ENCODE peak calls at places on chromosomes 4 and X, in four cellular contexts. One of them, this sample, is unnamed.
A peak's percentile ranks its signal among the peaks of the same experiment; 100 is the strongest.

GRCh38 chr4:77012726-77013125 is 63.1 kb downstream of the CCNI start:
- DNase-seq in heart left ventricle: peak; percentile 40
- DNase-seq in endodermal cell: no peak
- DNase-seq in left lung: no peak
- DNase-seq in this sample: no peak

GRCh38 chr4:80153800-80154546 is 43.3 kb upstream of the PRDM8 start:
- DNase-seq in heart left ventricle: no peak
- DNase-seq in endodermal cell: no peak
- DNase-seq in left lung: no peak
- DNase-seq in this sample: no peak

GRCh38 chr4:40316782-40317635 is 18.1 kb upstream of the CHRNA9 start:
- DNase-seq in heart left ventricle: peak; percentile 27
- DNase-seq in endodermal cell: peak; percentile 90
- DNase-seq in left lung: no peak
- DNase-seq in this sample: no peak

GRCh38 chr4:95963456-95963855 is 123.6 kb downstream of the PDHA2 start:
- DNase-seq in heart left ventricle: no peak
- DNase-seq in endodermal cell: no peak
- DNase-seq in left lung: no peak
- DNase-seq in this sample: no peak

GRCh38 chr4:76703676-76704075 is 194.3 kb downstream of the SOWAHB start:
- DNase-seq in heart left ventricle: no peak
- DNase-seq in endodermal cell: no peak
- DNase-seq in left lung: no peak
- DNase-seq in this sample: no peak

GRCh38 chr4:132169660-132170059 is 979.4 kb upstream of the PCDH10 start:
- DNase-seq in heart left ventricle: no peak
- DNase-seq in endodermal cell: peak; percentile 47
- DNase-seq in left lung: peak; percentile 26
- DNase-seq in this sample: no peak

GRCh38 chrX:103607385-103608304 is at the start of gene TCEAL3:
- DNase-seq in heart left ventricle: peak; percentile 41
- DNase-seq in endodermal cell: peak; percentile 87
- DNase-seq in left lung: peak; percentile 82
- DNase-seq in this sample: no peak

GRCh38 chr4:168449740-168450442 is 30.4 kb downstream of the DDX60L start:
- DNase-seq in heart left ventricle: no peak
- DNase-seq in endodermal cell: no peak
- DNase-seq in left lung: no peak
- DNase-seq in this sample: no peak

GRCh38 chrX:56746996-56747395 is 18.0 kb downstream of the NBDY start:
- DNase-seq in heart left ventricle: no peak
- DNase-seq in endodermal cell: no peak
- DNase-seq in left lung: no peak
- DNase-seq in this sample: no peak

GRCh38 chrX:49203536-49203935 is 3.5 kb upstream of the SYP start:
- DNase-seq in heart left ventricle: no peak
- DNase-seq in endodermal cell: no peak
- DNase-seq in left lung: no peak
- DNase-seq in this sample: no peak

GRCh38 chr4:38782452-38783108 is at the start of gene TLR10:
- DNase-seq in heart left ventricle: peak; percentile 40
- DNase-seq in endodermal cell: peak; percentile 66
- DNase-seq in left lung: no peak
- DNase-seq in this sample: no peak

GRCh38 chr4:87481342-87481741 is 47.8 kb downstream of the SPARCL1 start:
- DNase-seq in heart left ventricle: no peak
- DNase-seq in endodermal cell: no peak
- DNase-seq in left lung: no peak
- DNase-seq in this sample: no peak

GRCh38 chrX:30935985-30936384 is 46.9 kb upstream of the TAB3 start:
- DNase-seq in heart left ventricle: no peak
- DNase-seq in endodermal cell: peak; percentile 69
- DNase-seq in left lung: no peak
- DNase-seq in this sample: no peak

GRCh38 chr4:81538712-81539432 is 67.2 kb upstream of the RASGEF1B start:
- DNase-seq in heart left ventricle: no peak
- DNase-seq in endodermal cell: no peak
- DNase-seq in left lung: no peak
- DNase-seq in this sample: no peak

GRCh38 chrX:147912093-147912801 is 528 bp downstream of the FMR1 start:
- DNase-seq in heart left ventricle: peak; percentile 19
- DNase-seq in endodermal cell: peak; percentile 68
- DNase-seq in left lung: peak; percentile 76
- DNase-seq in this sample: no peak

GRCh38 chrX:19852014-19853005 is 35.1 kb downstream of the SH3KBP1 start:
- DNase-seq in heart left ventricle: no peak
- DNase-seq in endodermal cell: no peak
- DNase-seq in left lung: no peak
- DNase-seq in this sample: no peak

GRCh38 chr4:174707897-174708296 is 121.2 kb downstream of the GLRA3 start:
- DNase-seq in heart left ventricle: no peak
- DNase-seq in endodermal cell: no peak
- DNase-seq in left lung: no peak
- DNase-seq in this sample: no peak

GRCh38 chr4:139817657-139818452 is 152.2 kb downstream of the MGST2 start:
- DNase-seq in heart left ventricle: no peak
- DNase-seq in endodermal cell: no peak
- DNase-seq in left lung: no peak
- DNase-seq in this sample: no peak

GRCh38 chr4:124887738-124888137 is 175.2 kb upstream of the ANKRD50 start:
- DNase-seq in heart left ventricle: no peak
- DNase-seq in endodermal cell: no peak
- DNase-seq in left lung: no peak
- DNase-seq in this sample: no peak

GRCh38 chr4:82650868-82651267 is 89.1 kb upstream of the TMEM150C start:
- DNase-seq in heart left ventricle: no peak
- DNase-seq in endodermal cell: no peak
- DNase-seq in left lung: no peak
- DNase-seq in this sample: no peak

GRCh38 chr4:111127842-111128241 is 505.0 kb upstream of the PITX2 start:
- DNase-seq in heart left ventricle: no peak
- DNase-seq in endodermal cell: no peak
- DNase-seq in left lung: no peak
- DNase-seq in this sample: no peak

GRCh38 chr4:53321151-53321987 is 44.5 kb downstream of the SCFD2 start:
- DNase-seq in heart left ventricle: no peak
- DNase-seq in endodermal cell: no peak
- DNase-seq in left lung: no peak
- DNase-seq in this sample: no peak

GRCh38 chr4:5812506-5813229 is 80.2 kb downstream of the CRMP1 start:
- DNase-seq in heart left ventricle: peak; percentile 32
- DNase-seq in endodermal cell: peak; percentile 74
- DNase-seq in left lung: peak; percentile 33
- DNase-seq in this sample: no peak

GRCh38 chrX:96425204-96425603 is 259.4 kb upstream of the DIAPH2 start:
- DNase-seq in heart left ventricle: no peak
- DNase-seq in endodermal cell: no peak
- DNase-seq in left lung: no peak
- DNase-seq in this sample: no peak

GRCh38 chrX:140764401-140764919 is 54.9 kb downstream of the LINC00632 start:
- DNase-seq in heart left ventricle: no peak
- DNase-seq in endodermal cell: peak; percentile 86
- DNase-seq in left lung: peak; percentile 50
- DNase-seq in this sample: no peak
- H3K4me3 ChIP-seq in heart left ventricle: peak overlapping the region; percentile 47
- H3K4me3 ChIP-seq in endodermal cell: peak overlapping the region; percentile 87
- H3K4me3 ChIP-seq in left lung: peak overlapping the region; percentile 24
- H3K4me3 ChIP-seq in this sample: peak overlapping the region; percentile 14

DNA sequence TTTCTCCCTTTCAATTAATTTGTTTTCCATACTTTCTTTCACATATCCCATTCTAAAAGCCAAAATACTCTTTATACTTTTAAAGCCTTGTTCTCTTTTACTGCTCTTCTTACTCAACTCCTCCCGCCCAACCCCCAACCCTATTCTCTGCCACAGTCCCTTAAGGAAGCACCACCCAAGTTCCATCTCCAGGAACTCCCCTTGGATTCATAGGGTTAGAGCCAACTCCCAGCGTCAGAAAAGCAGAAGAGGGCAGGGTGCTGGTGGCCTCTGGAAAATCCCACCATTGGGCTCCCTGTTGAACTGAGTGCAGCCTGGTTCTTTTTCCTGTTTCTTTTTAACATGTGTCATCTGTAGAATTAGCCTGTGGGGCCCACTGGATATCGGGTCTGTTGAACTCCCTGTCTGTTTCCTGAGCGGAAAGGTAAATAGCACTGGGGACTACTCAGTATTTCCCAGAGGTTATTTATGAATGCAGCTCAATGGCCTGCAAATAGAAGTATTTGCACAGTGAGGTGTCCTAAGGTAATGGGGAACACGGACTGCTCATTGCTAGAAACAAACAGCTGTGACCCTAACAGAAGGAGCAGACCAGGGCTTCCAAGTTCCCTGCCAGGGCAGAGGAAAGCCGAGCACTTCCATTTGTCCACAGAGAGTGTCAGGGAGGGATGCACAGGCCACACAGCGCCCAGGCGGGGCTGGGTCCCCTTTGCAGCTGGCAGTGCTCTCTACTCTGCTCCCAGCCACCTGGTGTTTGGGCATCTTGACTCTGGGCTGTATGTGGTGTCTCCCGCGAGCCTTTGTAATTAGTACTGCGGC is 102.6 kb downstream of the FHDC1 start:
- DNase-seq in heart left ventricle: no peak
- DNase-seq in endodermal cell: no peak
- DNase-seq in left lung: no peak
- DNase-seq in this sample: no peak
- H3K4me3 ChIP-seq in heart left ventricle: no peak overlapping the region
- H3K4me3 ChIP-seq in endodermal cell: no peak overlapping the region
- H3K4me3 ChIP-seq in left lung: no peak overlapping the region
- H3K4me3 ChIP-seq in this sample: no peak overlapping the region

DNA sequence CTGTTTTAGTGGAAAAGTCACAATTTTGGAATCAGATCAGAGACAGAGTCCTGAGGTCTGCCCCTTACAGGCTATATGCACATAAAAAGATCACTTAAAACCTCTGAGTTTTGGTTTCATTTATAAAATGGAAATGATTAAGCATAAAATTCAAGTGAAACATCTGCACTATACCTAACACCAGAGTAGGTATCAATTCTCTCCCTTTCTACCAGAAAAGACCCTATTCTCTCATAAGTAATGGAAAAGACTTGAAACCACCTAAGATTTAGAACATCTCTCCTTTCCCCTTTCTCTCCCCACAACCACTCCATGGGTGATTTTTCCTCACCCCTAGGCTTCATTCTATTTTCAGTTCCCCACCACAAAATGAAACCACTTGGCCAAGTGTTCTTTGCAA is 907 bp downstream of the LHFPL1 start:
- DNase-seq in heart left ventricle: no peak
- DNase-seq in endodermal cell: no peak
- DNase-seq in left lung: no peak
- DNase-seq in this sample: no peak
- H3K4me3 ChIP-seq in heart left ventricle: no peak overlapping the region
- H3K4me3 ChIP-seq in endodermal cell: no peak overlapping the region
- H3K4me3 ChIP-seq in left lung: no peak overlapping the region
- H3K4me3 ChIP-seq in this sample: no peak overlapping the region

GRCh38 chrX:40157228-40158035 is 59.7 kb upstream of the BCOR start:
- DNase-seq in heart left ventricle: no peak
- DNase-seq in endodermal cell: peak; percentile 82
- DNase-seq in left lung: no peak
- DNase-seq in this sample: no peak
- H3K4me3 ChIP-seq in heart left ventricle: peak overlapping the region; percentile 49
- H3K4me3 ChIP-seq in endodermal cell: peak overlapping the region; percentile 68
- H3K4me3 ChIP-seq in left lung: peak overlapping the region; percentile 18
- H3K4me3 ChIP-seq in this sample: peak overlapping the region; percentile 39

DNA sequence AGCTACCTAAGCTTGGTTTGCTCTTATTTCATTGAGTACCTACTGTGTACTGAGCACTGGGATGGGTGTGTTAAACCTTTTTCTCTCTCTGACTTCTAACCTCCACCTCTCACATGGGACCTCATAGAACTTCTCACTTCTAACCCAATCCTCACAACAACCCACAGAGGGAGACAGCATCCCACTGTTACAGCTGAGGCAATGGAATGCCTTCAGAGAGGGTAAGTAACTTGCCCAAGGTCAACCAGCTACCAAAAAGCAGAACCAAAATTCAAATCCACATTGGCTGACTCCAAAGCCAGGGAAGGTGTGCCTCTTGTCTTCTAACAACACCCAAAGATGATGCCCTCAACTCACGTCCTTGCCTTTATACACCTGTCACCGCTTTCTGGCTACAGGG is 5.4 kb downstream of the SEL1L3 start:
- DNase-seq in heart left ventricle: no peak
- DNase-seq in endodermal cell: no peak
- DNase-seq in left lung: no peak
- DNase-seq in this sample: no peak
- H3K4me3 ChIP-seq in heart left ventricle: no peak overlapping the region
- H3K4me3 ChIP-seq in endodermal cell: no peak overlapping the region
- H3K4me3 ChIP-seq in left lung: no peak overlapping the region
- H3K4me3 ChIP-seq in this sample: no peak overlapping the region